ENCODE peak calls at places on chromosomes 3 and 15, in nine cellular contexts. A, M, I, L, O, J, Z, D and X are unnamed samples.

GRCh38 chr15:68983821-68984517 is 30.5 kb upstream of the NOX5 start:
- DNase-seq in A (no peak), M (no peak), I (no peak), L (peak), O (no peak), J (no peak), Z (no peak), D (no peak), X (no peak)

GRCh38 chr3:128112406-128112968 is 11.1 kb downstream of the RUVBL1 start:
- DNase-seq in A (peak), M (peak), I (no peak), L (peak), O (peak), J (peak), Z (no peak), D (no peak), X (peak)

GRCh38 chr3:61858054-61858453 is 296.7 kb downstream of the PTPRG start:
- DNase-seq in A (peak), M (no peak), I (no peak), L (peak), O (peak), J (peak), Z (no peak), D (no peak), X (no peak)

GRCh38 chr3:55059027-55059629 is 131.3 kb upstream of the LRTM1 start:
- DNase-seq in A (peak), M (no peak), I (no peak), L (peak), O (peak), J (no peak), Z (no peak), D (no peak), X (no peak)

GRCh38 chr3:128347282-128347681 is 119.4 kb downstream of the DNAJB8 start:
- DNase-seq in A (no peak), M (no peak), I (no peak), L (no peak), O (no peak), J (no peak), Z (no peak), D (no peak), X (no peak)

GRCh38 chr15:93130111-93130510 is 41.1 kb upstream of the RGMA start:
- DNase-seq in A (no peak), M (no peak), I (no peak), L (no peak), O (no peak), J (no peak), Z (no peak), D (no peak), X (no peak)

GRCh38 chr3:25571285-25571684 is 93.4 kb downstream of the TOP2B start:
- DNase-seq in A (no peak), M (no peak), I (no peak), L (no peak), O (no peak), J (no peak), Z (no peak), D (no peak), X (no peak)

GRCh38 chr3:46361408-46362283 is 7.7 kb downstream of the CCR2 start:
- DNase-seq in A (peak), M (peak), I (no peak), L (no peak), O (no peak), J (peak), Z (no peak), D (no peak), X (no peak)

GRCh38 chr3:20645340-20645739 is 459.3 kb upstream of the SGO1 start:
- DNase-seq in A (no peak), M (no peak), I (no peak), L (peak), O (peak), J (no peak), Z (no peak), D (no peak), X (no peak)

GRCh38 chr3:46858456-46858855 is 4.8 kb downstream of the MYL3 start:
- DNase-seq in A (no peak), M (peak), I (no peak), L (no peak), O (no peak), J (no peak), Z (peak), D (peak), X (no peak)

GRCh38 chr15:58903232-58903631 is 30.2 kb downstream of the SLTM start:
- DNase-seq in A (no peak), M (no peak), I (no peak), L (peak), O (peak), J (no peak), Z (no peak), D (no peak), X (no peak)

GRCh38 chr15:41917767-41918430 is 24.0 kb upstream of the SPTBN5 start:
- DNase-seq in A (peak), M (no peak), I (peak), L (peak), O (peak), J (peak), Z (no peak), D (no peak), X (no peak)

GRCh38 chr3:21620511-21621395 is 130.3 kb downstream of the ZNF385D start:
- DNase-seq in A (peak), M (no peak), I (no peak), L (no peak), O (no peak), J (peak), Z (no peak), D (no peak), X (no peak)

GRCh38 chr15:67080118-67080899 is 14.9 kb downstream of the SMAD3 start:
- DNase-seq in A (no peak), M (no peak), I (no peak), L (peak), O (peak), J (peak), Z (peak), D (no peak), X (peak)

DNA sequence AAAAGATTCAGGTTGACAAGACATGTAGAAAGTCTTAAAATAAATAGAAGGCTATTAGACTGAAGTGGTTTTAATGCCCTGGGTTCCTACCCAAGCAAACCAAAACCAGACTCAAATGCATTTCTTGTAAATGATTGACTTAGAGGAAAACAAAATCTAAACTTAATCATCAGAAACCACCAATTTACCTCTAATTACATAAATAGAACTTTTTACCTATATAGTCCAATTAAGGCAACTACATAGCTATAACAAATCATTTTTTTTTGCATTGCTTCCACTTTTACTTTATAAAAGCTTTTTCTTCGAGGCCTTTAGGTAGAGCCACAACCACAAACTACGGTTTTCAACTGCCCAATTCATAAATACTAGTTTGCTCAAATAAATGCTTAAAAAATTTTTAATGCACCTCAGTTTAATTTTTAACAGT is 231.3 kb upstream of the ARHGEF26 start:
- DNase-seq in A (no peak), M (no peak), I (no peak), L (no peak), O (no peak), J (no peak), Z (no peak), D (no peak), X (no peak)
- TF ChIP-seq CTCF in A (no peak), M (no peak), I (no peak), L (no peak), O (no peak), J (no peak), Z (no peak), D (no peak), X (no peak)

GRCh38 chr3:148971819-148972218 is 19.5 kb upstream of the GYG1 start:
- DNase-seq in A (no peak), M (no peak), I (no peak), L (peak), O (peak), J (no peak), Z (peak), D (peak), X (peak)

GRCh38 chr3:148970311-148970710 is 21.0 kb upstream of the GYG1 start:
- DNase-seq in A (no peak), M (no peak), I (no peak), L (no peak), O (no peak), J (no peak), Z (no peak), D (no peak), X (no peak)

GRCh38 chr3:148974726-148975125 is 16.6 kb upstream of the GYG1 start:
- DNase-seq in A (no peak), M (no peak), I (no peak), L (peak), O (peak), J (no peak), Z (no peak), D (no peak), X (no peak)

GRCh38 chr3:148975696-148976095 is 15.6 kb upstream of the GYG1 start:
- DNase-seq in A (no peak), M (no peak), I (no peak), L (no peak), O (no peak), J (no peak), Z (no peak), D (no peak), X (no peak)

DNA sequence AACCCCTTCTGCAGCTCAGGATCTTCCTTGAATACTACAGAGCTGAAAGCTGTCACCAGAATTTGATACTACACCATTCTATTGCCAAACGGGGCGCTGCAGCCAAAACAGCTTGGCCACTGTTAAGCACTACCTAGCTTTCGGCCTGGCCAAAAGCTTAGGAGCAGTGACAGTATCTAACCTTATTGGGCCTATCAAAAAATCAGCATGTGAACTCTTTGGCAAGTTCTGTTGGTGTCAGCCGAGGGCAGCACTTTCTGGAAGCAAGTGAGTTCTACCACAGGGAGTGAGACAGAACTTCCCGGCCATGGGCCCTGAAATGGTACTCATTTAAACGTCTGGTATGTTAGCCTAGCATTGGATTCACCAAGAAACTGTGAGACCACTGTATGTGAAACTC is 16.1 kb upstream of the GYG1 start:
- DNase-seq in A (no peak), M (no peak), I (no peak), L (no peak), O (peak), J (no peak), Z (no peak), D (no peak), X (no peak)
- TF ChIP-seq CTCF in A (no peak), M (no peak), I (no peak), L (peak), O (peak), J (no peak), Z (no peak), D (no peak), X (no peak)

GRCh38 chr3:141784096-141784495 is 20.9 kb downstream of the GRK7 start:
- DNase-seq in A (no peak), M (no peak), I (no peak), L (no peak), O (no peak), J (no peak), Z (no peak), D (no peak), X (no peak)

GRCh38 chr3:141783632-141784031 is 20.4 kb downstream of the GRK7 start:
- DNase-seq in A (no peak), M (no peak), I (no peak), L (no peak), O (no peak), J (no peak), Z (no peak), D (no peak), X (no peak)

GRCh38 chr3:141779667-141780066 is 16.5 kb downstream of the GRK7 start:
- DNase-seq in A (no peak), M (no peak), I (no peak), L (no peak), O (no peak), J (no peak), Z (no peak), D (no peak), X (no peak)

GRCh38 chr3:141777957-141778813 is 15.0 kb downstream of the GRK7 start:
- DNase-seq in A (no peak), M (no peak), I (no peak), L (no peak), O (no peak), J (no peak), Z (no peak), D (no peak), X (no peak)

DNA sequence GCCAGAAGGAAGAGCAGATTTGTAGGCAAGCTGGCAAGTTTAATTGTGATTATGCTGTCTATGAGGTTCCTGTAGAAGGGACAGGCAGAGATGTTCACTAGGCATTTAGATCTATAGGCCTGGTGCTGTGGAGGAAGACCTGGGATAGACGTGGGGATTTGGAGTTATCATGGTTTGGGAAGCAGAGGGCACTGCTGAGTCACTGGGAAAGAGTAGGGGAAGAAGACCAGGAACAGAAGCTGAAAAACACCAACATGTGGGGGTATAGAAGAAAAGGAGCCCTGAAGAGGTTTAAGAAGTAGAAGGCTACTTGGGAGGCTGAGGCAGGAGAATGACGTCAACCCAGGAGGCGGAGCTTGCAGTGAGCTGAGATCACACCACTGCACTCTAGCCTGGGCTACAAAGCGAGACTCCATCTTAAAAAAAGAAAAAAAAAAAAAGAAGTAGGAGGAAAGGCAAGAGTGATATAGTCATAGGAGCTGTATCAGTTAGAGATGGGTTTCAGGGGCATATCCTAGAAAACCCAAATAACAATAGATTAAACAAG is 19.3 kb downstream of the GRK7 start:
- DNase-seq in A (peak), M (peak), I (no peak), L (no peak), O (peak), J (peak), Z (no peak), D (no peak), X (no peak)
- TF ChIP-seq CTCF in A (peak), M (no peak), I (no peak), L (no peak), O (peak), J (peak), Z (peak), D (no peak), X (no peak)

DNA sequence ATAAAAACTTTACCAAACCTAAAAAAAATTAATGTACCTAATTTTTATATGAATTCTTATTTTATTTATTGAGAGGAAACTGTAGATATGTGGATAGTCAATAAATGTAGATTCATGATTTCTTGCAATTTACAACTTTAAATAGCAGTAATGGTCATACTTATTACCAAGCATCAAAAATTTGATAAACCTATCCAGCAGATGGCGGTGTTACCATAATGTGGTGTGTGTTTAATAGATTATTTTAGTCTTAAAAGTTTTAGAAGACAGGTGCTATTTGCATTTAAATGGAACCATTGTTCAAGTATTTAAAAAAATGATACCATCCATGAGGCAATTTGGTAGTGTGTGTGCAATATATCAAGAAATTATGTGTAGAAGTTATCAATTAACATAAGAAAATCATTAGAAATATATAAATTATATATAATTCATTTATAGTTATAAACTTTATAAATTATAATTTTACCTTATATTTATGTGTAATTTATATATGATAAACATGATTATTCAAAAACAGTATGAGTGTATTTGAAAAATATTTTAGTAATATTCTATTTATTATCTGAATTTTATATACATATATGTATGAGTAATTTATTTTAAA is 176.0 kb upstream of the BCHE start:
- DNase-seq in A (peak), M (no peak), I (peak), L (peak), O (peak), J (peak), Z (no peak), D (no peak), X (no peak)
- TF ChIP-seq CTCF in A (peak), M (no peak), I (peak), L (peak), O (peak), J (peak), Z (peak), D (peak), X (peak)

GRCh38 chr3:13878711-13879101 is 1.2 kb downstream of the WNT7A start:
- DNase-seq in A (peak), M (peak), I (peak), L (no peak), O (no peak), J (no peak), Z (no peak), D (peak), X (no peak)

GRCh38 chr3:13881536-13882410 is 1.9 kb upstream of the WNT7A start:
- DNase-seq in A (no peak), M (no peak), I (no peak), L (no peak), O (no peak), J (no peak), Z (no peak), D (peak), X (no peak)

GRCh38 chr3:13879102-13879945 is 547 bp downstream of the WNT7A start:
- DNase-seq in A (peak), M (peak), I (peak), L (no peak), O (no peak), J (peak), Z (peak), D (peak), X (no peak)

GRCh38 chr3:13879946-13880810 is at the start of gene WNT7A:
- DNase-seq in A (peak), M (peak), I (peak), L (no peak), O (no peak), J (peak), Z (peak), D (peak), X (no peak)

DNA sequence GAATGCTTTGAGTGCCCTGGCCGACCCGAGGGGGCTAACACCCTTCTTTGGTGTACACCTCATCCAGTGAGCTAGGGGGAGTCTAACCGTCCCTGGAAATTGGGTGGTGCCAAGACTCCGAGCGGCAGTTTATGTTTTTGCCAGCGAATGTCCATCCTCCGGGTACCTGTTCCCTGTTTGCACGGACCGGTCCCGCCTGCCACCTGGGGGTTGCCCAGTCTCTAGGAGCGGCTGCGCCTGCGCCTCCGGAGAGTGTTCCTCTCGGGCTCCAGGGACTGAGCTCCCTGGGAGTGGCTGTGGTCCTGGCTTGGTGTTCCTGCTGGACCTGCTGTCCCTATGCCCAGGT is 913 bp upstream of the WNT7A start:
- DNase-seq in A (no peak), M (no peak), I (no peak), L (no peak), O (no peak), J (no peak), Z (peak), D (no peak), X (no peak)
- TF ChIP-seq CTCF in A (no peak), M (peak), I (no peak), L (no peak), O (no peak), J (no peak), Z (no peak), D (no peak), X (no peak)

GRCh38 chr3:59424268-59425010 is 374.6 kb upstream of the CFAP20DC start:
- DNase-seq in A (peak), M (peak), I (no peak), L (peak), O (peak), J (peak), Z (no peak), D (no peak), X (peak)
- TF ChIP-seq CTCF in A (no peak), M (no peak), I (no peak), L (no peak), O (no peak), J (no peak), Z (no peak), D (no peak), X (no peak)

GRCh38 chr3:146189519-146190173 is 28.7 kb upstream of the PLOD2 start:
- DNase-seq in A (peak), M (peak), I (peak), L (peak), O (peak), J (peak), Z (no peak), D (no peak), X (peak)
- TF ChIP-seq CTCF in A (peak), M (peak), I (peak), L (peak), O (peak), J (peak), Z (peak), D (peak), X (peak)

GRCh38 chr15:70265466-70265978 is 167.8 kb upstream of the TLE3 start:
- DNase-seq in A (no peak), M (no peak), I (no peak), L (no peak), O (no peak), J (no peak), Z (peak), D (no peak), X (no peak)
- TF ChIP-seq CTCF in A (no peak), M (peak), I (no peak), L (no peak), O (no peak), J (peak), Z (no peak), D (no peak), X (no peak)

GRCh38 chr3:31094048-31094447 is 199.6 kb upstream of the GADL1 start:
- DNase-seq in A (no peak), M (no peak), I (no peak), L (no peak), O (no peak), J (no peak), Z (no peak), D (no peak), X (no peak)

GRCh38 chr3:31092748-31093607 is 198.5 kb upstream of the GADL1 start:
- DNase-seq in A (no peak), M (no peak), I (no peak), L (peak), O (peak), J (no peak), Z (no peak), D (no peak), X (no peak)

GRCh38 chr3:31096661-31097060 is 202.2 kb upstream of the GADL1 start:
- DNase-seq in A (no peak), M (no peak), I (no peak), L (no peak), O (no peak), J (no peak), Z (no peak), D (no peak), X (no peak)

GRCh38 chr3:31093608-31093990 is 199.1 kb upstream of the GADL1 start:
- DNase-seq in A (no peak), M (no peak), I (no peak), L (no peak), O (no peak), J (no peak), Z (no peak), D (no peak), X (no peak)

DNA sequence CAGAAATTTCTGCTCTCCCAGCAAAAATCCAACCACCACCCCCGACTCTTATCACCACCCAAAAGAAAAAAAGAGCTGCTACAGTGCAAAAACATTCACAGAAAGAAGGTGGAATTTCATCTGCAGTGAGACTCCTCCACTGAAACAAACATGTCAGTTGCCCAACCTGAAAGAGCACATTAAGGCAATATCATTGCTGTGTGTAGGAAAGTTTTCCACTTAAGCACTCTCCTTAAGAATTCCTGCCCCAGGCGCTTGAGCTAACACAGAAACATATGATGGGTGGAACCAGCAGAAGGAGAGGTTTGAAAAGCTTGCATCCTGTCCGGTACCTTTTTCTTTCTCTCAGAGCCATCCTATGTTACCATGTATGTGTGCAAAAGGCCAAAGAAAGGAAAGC is 200.8 kb upstream of the GADL1 start:
- DNase-seq in A (no peak), M (no peak), I (no peak), L (no peak), O (no peak), J (no peak), Z (no peak), D (no peak), X (no peak)
- TF ChIP-seq CTCF in A (no peak), M (no peak), I (no peak), L (no peak), O (no peak), J (no peak), Z (no peak), D (no peak), X (no peak)